ENCODE peak calls at places on chromosomes 4 and X, in seven cellular contexts. S, V, D, A, Z, J and G are unnamed samples.

GRCh38 chrX:21738950-21739287 is 19.0 kb downstream of the SMPX start:
- DNase-seq in V (no peak), A (no peak), J (no peak), Z (no peak), S (no peak), D (no peak), G (no peak)

GRCh38 chr4:3868841-3869572 is 102.8 kb downstream of the ADRA2C start:
- DNase-seq in V (no peak), S (no peak), J (no peak), A (no peak), Z (no peak), D (no peak), G (no peak)

GRCh38 chrX:10175317-10175871 is 18.6 kb downstream of the CLCN4 start:
- DNase-seq in V (peak; percentile 54), S (no peak), Z (no peak), A (no peak), D (no peak), J (no peak), G (no peak)

GRCh38 chrX:123626962-123627361 is 105.9 kb downstream of the THOC2 start:
- DNase-seq in S (no peak), V (no peak), Z (no peak), J (no peak), A (no peak), D (no peak), G (peak; percentile 9)

GRCh38 chr4:64781737-64782326 is 372.6 kb upstream of the TECRL start:
- DNase-seq in A (no peak), S (no peak), J (no peak), V (peak; percentile 7), Z (peak; percentile 16), D (no peak), G (no peak)

GRCh38 chr4:130026185-130026584 is 930.2 kb downstream of the C4orf33 start:
- DNase-seq in Z (no peak), J (no peak), A (no peak), V (no peak), D (no peak), S (no peak), G (no peak)

GRCh38 chrX:108122748-108123147 is 31.2 kb downstream of the ATG4A start:
- DNase-seq in S (no peak), A (no peak), V (no peak), D (no peak), Z (no peak), J (no peak), G (no peak)

GRCh38 chrX:74242050-74242449 is 61.9 kb upstream of the ZCCHC13 start:
- DNase-seq in A (no peak), S (no peak), J (no peak), D (no peak), V (no peak), Z (peak; percentile 89), G (no peak)

GRCh38 chr4:3074846-3075651 is 568 bp downstream of the HTT start:
- DNase-seq in D (peak; percentile 80), S (no peak), J (peak; percentile 42), A (peak; percentile 56), V (peak; percentile 85), Z (peak; percentile 65), G (peak; percentile 24)

GRCh38 chr4:18882468-18882867 is 860.9 kb upstream of the LCORL start:
- DNase-seq in V (no peak), J (no peak), S (no peak), D (no peak), A (no peak), Z (peak; percentile 1), G (peak; percentile 0)

GRCh38 chr4:106048250-106048931 is 153.1 kb downstream of the NPNT start:
- DNase-seq in A (no peak), V (no peak), Z (no peak), S (no peak), D (no peak), J (no peak), G (no peak)

GRCh38 chr4:24896056-24896455 is 16.8 kb downstream of the CCDC149 start:
- DNase-seq in V (no peak), Z (no peak), J (no peak), A (no peak), D (no peak), S (no peak), G (no peak)

GRCh38 chr4:128384091-128384520 is 96.5 kb upstream of the PGRMC2 start:
- DNase-seq in J (no peak), S (no peak), V (no peak), D (no peak), Z (no peak), A (no peak), G (no peak)

GRCh38 chr4:170423137-170423536 is 333.4 kb upstream of the AADAT start:
- DNase-seq in A (no peak), V (no peak), D (no peak), Z (no peak), J (no peak), S (no peak), G (no peak)

GRCh38 chr4:74531952-74532794 is 87.2 kb downstream of the AREG start:
- DNase-seq in A (no peak), Z (peak; percentile 75), S (no peak), D (no peak), V (peak; percentile 82), J (no peak), G (peak; percentile 5)

GRCh38 chr4:112031712-112032328 is 113.4 kb upstream of the FAM241A start:
- DNase-seq in S (no peak), J (no peak), A (peak; percentile 7), Z (peak; percentile 25), D (no peak), V (peak; percentile 58), G (no peak)

GRCh38 chr4:160877087-160877790 is 1286.6 kb downstream of the FSTL5 start:
- DNase-seq in S (no peak), A (no peak), D (no peak), Z (peak; percentile 0), J (no peak), V (no peak), G (no peak)

GRCh38 chrX:56986138-56986537 is 9.2 kb downstream of the SPIN3 start:
- DNase-seq in S (no peak), D (no peak), Z (no peak), A (no peak), J (no peak), V (no peak), G (no peak)

GRCh38 chrX:52933976-52934703 is 24.2 kb downstream of the FAM156A start:
- DNase-seq in J (no peak), S (no peak), V (no peak), A (no peak), D (no peak), Z (no peak), G (no peak)

GRCh38 chrX:52933213-52933612 is 25.1 kb downstream of the FAM156A start:
- DNase-seq in S (no peak), V (no peak), J (no peak), D (no peak), Z (no peak), A (peak; percentile 3), G (no peak)

DNA sequence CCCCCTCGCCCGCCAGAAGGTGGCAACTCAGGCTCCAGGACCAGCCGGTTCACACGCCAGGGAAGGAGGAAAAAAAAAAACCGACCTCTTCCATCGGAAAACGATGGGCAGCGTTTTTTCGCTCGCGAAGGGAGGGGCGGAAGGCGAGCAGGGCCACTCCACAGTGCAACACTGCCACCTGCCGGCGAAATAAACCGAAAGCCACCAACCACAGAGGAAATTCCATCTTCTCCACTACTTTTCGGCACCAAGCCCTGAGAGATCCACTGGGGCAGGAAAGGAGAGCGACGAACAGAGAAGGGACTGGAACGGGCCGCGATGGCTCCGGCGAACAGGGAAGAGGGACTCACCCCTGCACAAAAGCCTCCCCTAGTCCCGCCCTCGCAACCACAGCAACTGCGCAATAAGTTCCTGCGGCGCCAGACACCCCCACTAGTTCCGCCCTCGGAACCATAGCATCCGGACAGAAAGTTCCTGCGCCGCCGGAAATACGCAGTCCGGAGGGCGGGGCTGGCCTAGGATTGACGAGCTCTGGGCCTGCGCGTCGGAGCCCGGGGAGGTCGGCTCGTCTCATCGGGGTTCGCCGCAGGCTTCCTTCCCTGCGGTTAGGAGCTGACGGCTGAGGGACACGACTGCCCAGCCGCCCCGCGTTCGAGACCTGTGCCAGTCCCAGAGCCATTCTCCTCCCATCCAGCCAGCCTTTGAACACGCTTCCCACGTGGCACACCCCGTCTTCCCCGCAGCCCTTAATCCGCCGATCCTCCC is 23.4 kb downstream of the FAM156A start:
- DNase-seq in D (peak; percentile 95), J (peak; percentile 96), A (peak; percentile 97), Z (peak; percentile 81), S (peak; percentile 83), V (peak; percentile 91), G (peak; percentile 27)
- TF ChIP-seq POLR2A in D (peak; percentile 48), J (no peak), A (peak; percentile 84), Z (peak; percentile 56), S (peak; percentile 69), V (peak; percentile 83), G (peak; percentile 34)

GRCh38 chrX:15745179-15745578 is 7.1 kb downstream of the CA5B start:
- DNase-seq in Z (peak; percentile 54), V (no peak), J (no peak), D (no peak), A (no peak), S (no peak), G (no peak)

GRCh38 chrX:15751160-15751819 is 13.2 kb downstream of the CA5B start:
- DNase-seq in Z (no peak), S (no peak), J (no peak), A (no peak), V (no peak), D (no peak), G (no peak)

GRCh38 chrX:15750611-15751159 is 12.6 kb downstream of the CA5B start:
- DNase-seq in S (no peak), A (no peak), Z (no peak), D (no peak), V (no peak), J (no peak), G (no peak)

GRCh38 chrX:15747626-15748173 is 9.6 kb downstream of the CA5B start:
- DNase-seq in Z (no peak), A (no peak), D (no peak), V (peak; percentile 57), J (no peak), S (no peak), G (no peak)

GRCh38 chrX:15749642-15750610 is 11.9 kb downstream of the CA5B start:
- DNase-seq in A (no peak), V (no peak), Z (no peak), D (no peak), S (no peak), J (peak; percentile 31), G (no peak)
- TF ChIP-seq POLR2A in A (no peak), V (no peak), Z (no peak), D (no peak), S (no peak), J (no peak), G (no peak)

GRCh38 chr4:100357542-100357941 is 160.3 kb downstream of the EMCN start:
- DNase-seq in A (no peak), S (no peak), J (no peak), V (no peak), D (no peak), Z (no peak), G (no peak)
- TF ChIP-seq POLR2A in A (no peak), S (no peak), J (no peak), V (no peak), D (no peak), Z (no peak), G (no peak)

GRCh38 chrX:149540621-149541520 is at the start of gene EOLA1:
- DNase-seq in S (peak; percentile 50), D (peak; percentile 79), Z (peak; percentile 92), J (peak; percentile 89), A (peak; percentile 89), V (peak; percentile 94), G (peak; percentile 40)
- TF ChIP-seq POLR2A in S (peak; percentile 88), D (no peak), Z (peak; percentile 50), J (no peak), A (peak; percentile 77), V (peak; percentile 69), G (peak; percentile 28)

GRCh38 chr4:76305971-76306881 is at the start of gene STBD1:
- DNase-seq in J (peak; percentile 77), Z (peak; percentile 68), S (peak; percentile 27), D (peak; percentile 94), V (peak; percentile 46), A (peak; percentile 88), G (peak; percentile 45)
- TF ChIP-seq POLR2A in J (no peak), Z (peak; percentile 34), S (no peak), D (peak; percentile 12), V (peak; percentile 54), A (peak; percentile 79), G (peak; percentile 58)